ENCODE peak calls at places on chromosomes 11 and 22, in six cellular contexts. One of them, this sample, is unnamed.

GRCh38 chr11:88293931-88294330 is 43.6 kb downstream of the CTSC start:
- DNase-seq in pancreas: no peak
- DNase-seq in esophagus squamous epithelium: no peak
- DNase-seq in fibroblast of lung: peak; percentile 72
- DNase-seq in heart left ventricle: peak; percentile 23
- DNase-seq in Caco-2: no peak
- DNase-seq in this sample: no peak

GRCh38 chr11:14971865-14972580 is at the start of gene CALCA:
- DNase-seq in pancreas: no peak
- DNase-seq in esophagus squamous epithelium: no peak
- DNase-seq in fibroblast of lung: no peak
- DNase-seq in heart left ventricle: peak; percentile 23
- DNase-seq in Caco-2: no peak
- DNase-seq in this sample: no peak

GRCh38 chr11:69924308-69925161 is 105.3 kb upstream of the FGF3 start:
- DNase-seq in pancreas: no peak
- DNase-seq in esophagus squamous epithelium: no peak
- DNase-seq in fibroblast of lung: no peak
- DNase-seq in heart left ventricle: no peak
- DNase-seq in Caco-2: no peak
- DNase-seq in this sample: no peak

GRCh38 chr11:130260735-130261134 is 54.0 kb downstream of the ZBTB44 start:
- DNase-seq in pancreas: no peak
- DNase-seq in esophagus squamous epithelium: no peak
- DNase-seq in fibroblast of lung: no peak
- DNase-seq in heart left ventricle: no peak
- DNase-seq in Caco-2: no peak
- DNase-seq in this sample: no peak

GRCh38 chr11:116640641-116641402 is 132.0 kb downstream of the BUD13 start:
- DNase-seq in pancreas: no peak
- DNase-seq in esophagus squamous epithelium: no peak
- DNase-seq in fibroblast of lung: no peak
- DNase-seq in heart left ventricle: no peak
- DNase-seq in Caco-2: no peak
- DNase-seq in this sample: no peak

GRCh38 chr11:47499614-47500013 is 50.7 kb upstream of the RAPSN start:
- DNase-seq in pancreas: no peak
- DNase-seq in esophagus squamous epithelium: no peak
- DNase-seq in fibroblast of lung: no peak
- DNase-seq in heart left ventricle: peak; percentile 56
- DNase-seq in Caco-2: no peak
- DNase-seq in this sample: no peak

GRCh38 chr11:117232022-117232878 is at the start of the genes PCSK7 and RNF214:
- DNase-seq in pancreas: peak; percentile 88
- DNase-seq in esophagus squamous epithelium: no peak
- DNase-seq in fibroblast of lung: peak; percentile 64
- DNase-seq in heart left ventricle: peak; percentile 89
- DNase-seq in Caco-2: peak; percentile 92
- DNase-seq in this sample: no peak

GRCh38 chr11:97225794-97226193 is 836.0 kb downstream of the JRKL start:
- DNase-seq in pancreas: no peak
- DNase-seq in esophagus squamous epithelium: no peak
- DNase-seq in fibroblast of lung: no peak
- DNase-seq in heart left ventricle: no peak
- DNase-seq in Caco-2: no peak
- DNase-seq in this sample: no peak

GRCh38 chr11:1208361-1209261 is 14.3 kb upstream of the MUC5B start:
- DNase-seq in pancreas: peak; percentile 20
- DNase-seq in esophagus squamous epithelium: no peak
- DNase-seq in fibroblast of lung: no peak
- DNase-seq in heart left ventricle: peak; percentile 7
- DNase-seq in Caco-2: no peak
- DNase-seq in this sample: no peak

GRCh38 chr11:72223615-72224586 is 666 bp upstream of the INPPL1 start:
- DNase-seq in pancreas: peak; percentile 80
- DNase-seq in esophagus squamous epithelium: no peak
- DNase-seq in fibroblast of lung: peak; percentile 72
- DNase-seq in heart left ventricle: peak; percentile 86
- DNase-seq in Caco-2: peak; percentile 91
- DNase-seq in this sample: peak; percentile 85

GRCh38 chr22:20405291-20405930 is 11.5 kb downstream of the ZNF74 start:
- DNase-seq in pancreas: no peak
- DNase-seq in esophagus squamous epithelium: no peak
- DNase-seq in fibroblast of lung: no peak
- DNase-seq in heart left ventricle: no peak
- DNase-seq in Caco-2: no peak
- DNase-seq in this sample: peak; percentile 51

GRCh38 chr22:29623059-29623458 is 19.6 kb downstream of the NF2 start:
- DNase-seq in pancreas: no peak
- DNase-seq in esophagus squamous epithelium: no peak
- DNase-seq in fibroblast of lung: no peak
- DNase-seq in heart left ventricle: no peak
- DNase-seq in Caco-2: no peak
- DNase-seq in this sample: no peak

GRCh38 chr22:27113211-27114030 is 456.0 kb downstream of the MIAT start:
- DNase-seq in pancreas: no peak
- DNase-seq in esophagus squamous epithelium: no peak
- DNase-seq in fibroblast of lung: peak; percentile 99
- DNase-seq in heart left ventricle: peak; percentile 75
- DNase-seq in Caco-2: peak; percentile 40
- DNase-seq in this sample: peak; percentile 68

GRCh38 chr22:41968601-41969000 is 642 bp upstream of the SEPTIN3 start:
- DNase-seq in pancreas: no peak
- DNase-seq in esophagus squamous epithelium: no peak
- DNase-seq in fibroblast of lung: no peak
- DNase-seq in heart left ventricle: no peak
- DNase-seq in Caco-2: no peak
- DNase-seq in this sample: no peak

GRCh38 chr22:38034278-38034882 is 22.8 kb upstream of the PICK1 start:
- DNase-seq in pancreas: peak; percentile 63
- DNase-seq in esophagus squamous epithelium: no peak
- DNase-seq in fibroblast of lung: peak; percentile 91
- DNase-seq in heart left ventricle: peak; percentile 83
- DNase-seq in Caco-2: no peak
- DNase-seq in this sample: peak; percentile 80

GRCh38 chr11:95831198-95831883 is 41.0 kb downstream of the CEP57 start:
- DNase-seq in pancreas: no peak
- DNase-seq in esophagus squamous epithelium: no peak
- DNase-seq in fibroblast of lung: peak; percentile 97
- DNase-seq in heart left ventricle: no peak
- DNase-seq in Caco-2: no peak
- DNase-seq in this sample: no peak

GRCh38 chr11:1739576-1739975 is 10.8 kb downstream of the IFITM10 start:
- DNase-seq in pancreas: no peak
- DNase-seq in esophagus squamous epithelium: no peak
- DNase-seq in fibroblast of lung: no peak
- DNase-seq in heart left ventricle: no peak
- DNase-seq in Caco-2: no peak
- DNase-seq in this sample: no peak

GRCh38 chr22:26545827-26546226 is 33.6 kb upstream of the TFIP11 start:
- DNase-seq in pancreas: no peak
- DNase-seq in esophagus squamous epithelium: no peak
- DNase-seq in fibroblast of lung: no peak
- DNase-seq in heart left ventricle: no peak
- DNase-seq in Caco-2: no peak
- DNase-seq in this sample: no peak

GRCh38 chr11:128871165-128871564 is 4.1 kb upstream of the KCNJ1 start:
- DNase-seq in pancreas: no peak
- DNase-seq in esophagus squamous epithelium: no peak
- DNase-seq in fibroblast of lung: no peak
- DNase-seq in heart left ventricle: no peak
- DNase-seq in Caco-2: no peak
- DNase-seq in this sample: no peak

GRCh38 chr11:15800121-15800800 is 556.1 kb downstream of the SOX6 start:
- DNase-seq in pancreas: no peak
- DNase-seq in esophagus squamous epithelium: no peak
- DNase-seq in fibroblast of lung: peak; percentile 96
- DNase-seq in heart left ventricle: peak; percentile 69
- DNase-seq in Caco-2: no peak
- DNase-seq in this sample: peak; percentile 70

GRCh38 chr11:16151138-16151537 is 205.2 kb downstream of the SOX6 start:
- DNase-seq in pancreas: no peak
- DNase-seq in esophagus squamous epithelium: no peak
- DNase-seq in fibroblast of lung: no peak
- DNase-seq in heart left ventricle: no peak
- DNase-seq in Caco-2: no peak
- DNase-seq in this sample: no peak

GRCh38 chr22:31253949-31254348 is 38.3 kb downstream of the PIK3IP1 start:
- DNase-seq in pancreas: peak; percentile 83
- DNase-seq in esophagus squamous epithelium: no peak
- DNase-seq in fibroblast of lung: peak; percentile 13
- DNase-seq in heart left ventricle: peak; percentile 52
- DNase-seq in Caco-2: peak; percentile 59
- DNase-seq in this sample: no peak

GRCh38 chr11:46072172-46072964 is 48.9 kb downstream of the PHF21A start:
- DNase-seq in pancreas: no peak
- DNase-seq in esophagus squamous epithelium: no peak
- DNase-seq in fibroblast of lung: no peak
- DNase-seq in heart left ventricle: no peak
- DNase-seq in Caco-2: no peak
- DNase-seq in this sample: no peak

GRCh38 chr22:23305922-23306374 is 125.6 kb downstream of the BCR start:
- DNase-seq in pancreas: peak; percentile 43
- DNase-seq in esophagus squamous epithelium: no peak
- DNase-seq in fibroblast of lung: peak; percentile 71
- DNase-seq in heart left ventricle: peak; percentile 86
- DNase-seq in Caco-2: no peak
- DNase-seq in this sample: peak; percentile 69

GRCh38 chr11:9573775-9574555 is 495 bp downstream of the WEE1 start:
- DNase-seq in pancreas: peak; percentile 64
- DNase-seq in esophagus squamous epithelium: no peak
- DNase-seq in fibroblast of lung: no peak
- DNase-seq in heart left ventricle: peak; percentile 36
- DNase-seq in Caco-2: no peak
- DNase-seq in this sample: no peak

GRCh38 chr11:68839054-68839865 is 2.5 kb downstream of the CPT1A start:
- DNase-seq in pancreas: peak; percentile 99
- DNase-seq in esophagus squamous epithelium: peak; percentile 69
- DNase-seq in fibroblast of lung: peak; percentile 89
- DNase-seq in heart left ventricle: peak; percentile 97
- DNase-seq in Caco-2: peak; percentile 98
- DNase-seq in this sample: peak; percentile 72
- TF ChIP-seq CTCF in pancreas: no peak
- TF ChIP-seq CTCF in esophagus squamous epithelium: peak; percentile 2
- TF ChIP-seq CTCF in fibroblast of lung: no peak
- TF ChIP-seq CTCF in heart left ventricle: no peak
- TF ChIP-seq CTCF in Caco-2: no peak
- TF ChIP-seq CTCF in this sample: no peak

GRCh38 chr22:39524753-39525657 is 4.6 kb downstream of the ATF4 start:
- DNase-seq in pancreas: no peak
- DNase-seq in esophagus squamous epithelium: no peak
- DNase-seq in fibroblast of lung: no peak
- DNase-seq in heart left ventricle: no peak
- DNase-seq in Caco-2: peak; percentile 16
- DNase-seq in this sample: no peak

GRCh38 chr22:39520874-39521857 is 804 bp downstream of the ATF4 start:
- DNase-seq in pancreas: peak; percentile 87
- DNase-seq in esophagus squamous epithelium: no peak
- DNase-seq in fibroblast of lung: peak; percentile 70
- DNase-seq in heart left ventricle: peak; percentile 91
- DNase-seq in Caco-2: peak; percentile 72
- DNase-seq in this sample: peak; percentile 91

GRCh38 chr22:39520054-39520873 is at the start of gene ATF4:
- DNase-seq in pancreas: peak; percentile 97
- DNase-seq in esophagus squamous epithelium: peak; percentile 94
- DNase-seq in fibroblast of lung: peak; percentile 100
- DNase-seq in heart left ventricle: peak; percentile 99
- DNase-seq in Caco-2: peak; percentile 97
- DNase-seq in this sample: peak; percentile 99

GRCh38 chr22:39524089-39524752 is 3.9 kb downstream of the ATF4 start:
- DNase-seq in pancreas: no peak
- DNase-seq in esophagus squamous epithelium: no peak
- DNase-seq in fibroblast of lung: no peak
- DNase-seq in heart left ventricle: no peak
- DNase-seq in Caco-2: no peak
- DNase-seq in this sample: no peak

DNA sequence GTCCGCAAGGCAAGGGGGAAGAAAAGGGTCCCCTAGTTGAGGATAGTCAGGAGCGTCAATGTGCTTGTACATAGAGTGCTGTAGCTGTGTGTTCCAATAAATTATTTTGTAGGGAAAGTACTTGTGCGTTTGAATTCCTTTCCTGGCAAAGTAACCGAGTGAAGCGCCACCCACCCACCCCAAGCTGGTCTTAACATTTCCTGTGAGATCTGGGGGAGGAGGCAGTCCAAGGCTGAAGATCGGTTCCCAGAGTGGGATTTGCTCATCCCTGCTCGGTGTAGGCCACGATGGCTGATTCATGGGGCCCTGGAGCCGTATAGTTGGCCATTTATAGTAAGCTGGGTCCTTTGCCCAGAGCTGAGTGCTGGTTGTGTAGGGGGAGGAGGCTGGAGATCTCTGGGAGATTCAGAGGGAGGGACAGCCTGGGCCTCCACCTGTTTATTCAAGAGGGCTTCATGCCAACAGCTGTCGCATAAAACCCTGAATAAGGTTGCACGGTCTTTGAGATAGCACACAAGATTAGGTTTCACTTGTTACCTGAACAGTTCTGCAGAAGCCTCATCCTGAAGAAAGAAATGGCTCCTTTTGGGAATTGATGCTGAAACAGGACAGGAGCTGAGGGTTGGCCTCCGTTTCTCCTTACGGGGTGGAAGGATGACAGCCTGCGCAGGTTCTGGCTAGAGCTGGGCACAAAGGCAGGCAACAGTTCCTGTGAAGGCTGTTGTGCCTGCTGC is 2.4 kb downstream of the ATF4 start:
- DNase-seq in pancreas: no peak
- DNase-seq in esophagus squamous epithelium: no peak
- DNase-seq in fibroblast of lung: peak; percentile 67
- DNase-seq in heart left ventricle: no peak
- DNase-seq in Caco-2: no peak
- DNase-seq in this sample: no peak
- H3K4me1 ChIP-seq in pancreas: peaks cover 7% of the 10 kb centered on the region
- H3K4me1 ChIP-seq in esophagus squamous epithelium: peaks cover 81% of the 10 kb centered on the region
- H3K4me1 ChIP-seq in fibroblast of lung: peaks cover 7% of the 10 kb centered on the region
- H3K4me1 ChIP-seq in heart left ventricle: peaks cover 80% of the 10 kb centered on the region
- H3K4me1 ChIP-seq in Caco-2: peaks cover 25% of the 10 kb centered on the region
- H3K4me1 ChIP-seq in this sample: peaks cover 40% of the 10 kb centered on the region

DNA sequence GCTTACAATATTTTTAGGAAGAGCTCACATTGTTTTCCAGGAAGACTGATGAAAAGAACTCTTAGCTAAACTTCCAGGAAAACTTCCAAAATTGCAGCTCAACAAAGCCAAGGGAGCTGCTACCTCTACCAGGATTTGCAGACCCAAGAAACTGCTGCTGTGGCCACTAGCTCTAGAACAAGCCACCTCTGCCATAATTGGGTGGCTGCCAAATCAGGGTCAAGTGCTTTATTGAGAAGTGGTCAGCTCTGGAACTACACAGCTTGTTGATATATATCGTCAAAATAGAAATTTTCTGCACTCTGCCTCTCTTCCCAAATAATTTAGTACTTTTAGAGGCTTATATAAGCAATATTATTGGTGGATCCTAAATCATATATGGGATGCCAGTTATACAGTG is 371.8 kb upstream of the CHORDC1 start:
- DNase-seq in pancreas: no peak
- DNase-seq in esophagus squamous epithelium: no peak
- DNase-seq in fibroblast of lung: no peak
- DNase-seq in heart left ventricle: no peak
- DNase-seq in Caco-2: no peak
- DNase-seq in this sample: no peak
- TF ChIP-seq CTCF in pancreas: no peak
- TF ChIP-seq CTCF in esophagus squamous epithelium: no peak
- TF ChIP-seq CTCF in fibroblast of lung: no peak
- TF ChIP-seq CTCF in heart left ventricle: no peak
- TF ChIP-seq CTCF in Caco-2: no peak
- TF ChIP-seq CTCF in this sample: no peak

GRCh38 chr22:49948958-49949913 is 11.3 kb upstream of the PIM3 start:
- DNase-seq in pancreas: peak; percentile 96
- DNase-seq in esophagus squamous epithelium: no peak
- DNase-seq in fibroblast of lung: no peak
- DNase-seq in heart left ventricle: no peak
- DNase-seq in Caco-2: peak; percentile 39
- DNase-seq in this sample: no peak
- H3K4me1 ChIP-seq in pancreas: peaks cover 61% of the 10 kb centered on the region
- H3K4me1 ChIP-seq in esophagus squamous epithelium: peaks cover 87% of the 10 kb centered on the region
- H3K4me1 ChIP-seq in fibroblast of lung: peaks cover 14% of the 10 kb centered on the region
- H3K4me1 ChIP-seq in heart left ventricle: peaks cover 23% of the 10 kb centered on the region
- H3K4me1 ChIP-seq in Caco-2: peaks cover 81% of the 10 kb centered on the region
- H3K4me1 ChIP-seq in this sample: peaks cover 3% of the 10 kb centered on the region